ENCODE peak calls at places on chromosomes 3 and 15, in ten cellular contexts. M, W, B, L, O, G, E, Z, U and S are unnamed samples.

GRCh38 chr3:56323986-56324420 is 144.3 kb downstream of the ERC2 start:
- DNase-seq in U (no peak), B (no peak), L (peak; percentile 49), M (no peak), E (no peak), G (no peak), Z (no peak), W (peak; percentile 23), O (peak; percentile 44), S (no peak)

GRCh38 chr3:122468896-122469533 is 45.7 kb downstream of the KPNA1 start:
- DNase-seq in U (no peak), B (no peak), M (no peak), G (no peak), O (no peak), Z (no peak), W (no peak), E (no peak), L (no peak), S (no peak)

GRCh38 chr15:71251548-71252035 is 136.3 kb downstream of the THSD4 start:
- DNase-seq in L (no peak), E (no peak), B (no peak), U (no peak), O (peak; percentile 30), M (peak; percentile 68), Z (no peak), W (no peak), G (no peak), S (no peak)

GRCh38 chr3:154718058-154718457 is 288.1 kb upstream of the GPR149 start:
- DNase-seq in G (no peak), L (no peak), W (no peak), M (no peak), B (no peak), Z (no peak), E (no peak), O (no peak), U (no peak), S (no peak)

GRCh38 chr3:106850429-106850828 is 526.8 kb upstream of the CCDC54 start:
- DNase-seq in L (peak; percentile 76), B (no peak), O (no peak), E (no peak), G (no peak), Z (no peak), W (no peak), M (no peak), U (no peak), S (no peak)

GRCh38 chr3:131349946-131350347 is 31.6 kb upstream of the NUDT16 start:
- DNase-seq in U (no peak), Z (no peak), E (no peak), M (peak; percentile 42), L (peak; percentile 70), G (no peak), B (peak; percentile 57), W (peak; percentile 32), O (peak; percentile 23), S (no peak)

GRCh38 chr3:193040836-193041672 is 123.4 kb upstream of the MB21D2 start:
- DNase-seq in Z (no peak), U (no peak), E (no peak), M (peak; percentile 55), L (peak; percentile 60), B (peak; percentile 11), G (no peak), O (peak; percentile 72), W (peak; percentile 55), S (no peak)

GRCh38 chr15:101221858-101222257 is 30.0 kb downstream of the CHSY1 start:
- DNase-seq in U (no peak), E (no peak), W (no peak), O (no peak), M (no peak), B (no peak), G (no peak), Z (no peak), L (no peak), S (no peak)

GRCh38 chr15:66771351-66771650 is 69.3 kb downstream of the SMAD6 start:
- DNase-seq in M (no peak), W (no peak), O (peak; percentile 51), G (no peak), L (no peak), U (no peak), E (peak; percentile 46), Z (no peak), B (no peak), S (no peak)

GRCh38 chr15:37076543-37076942 is 23.8 kb downstream of the MEIS2 start:
- DNase-seq in E (no peak), Z (no peak), M (no peak), W (no peak), U (no peak), O (no peak), L (peak; percentile 78), B (no peak), G (no peak), S (no peak)

GRCh38 chr15:47812436-47813109 is 95.3 kb downstream of the SEMA6D start:
- DNase-seq in O (peak; percentile 32), G (no peak), M (peak; percentile 74), B (no peak), Z (no peak), E (no peak), U (no peak), L (peak; percentile 2), W (no peak), S (peak; percentile 88)

GRCh38 chr15:38843736-38844590 is 279.3 kb upstream of the RASGRP1 start:
- DNase-seq in U (no peak), E (no peak), M (no peak), G (no peak), W (no peak), L (peak; percentile 81), B (no peak), O (peak; percentile 26), Z (no peak), S (no peak)

GRCh38 chr3:32440481-32441350 is 49.1 kb downstream of the CMTM7 start:
- DNase-seq in U (peak; percentile 37), E (no peak), Z (no peak), L (no peak), O (no peak), B (no peak), M (no peak), G (no peak), W (no peak), S (no peak)

GRCh38 chr3:184749168-184749744 is 37.4 kb upstream of the MAGEF1 start:
- DNase-seq in Z (no peak), U (no peak), O (no peak), G (no peak), E (no peak), W (no peak), L (no peak), M (no peak), B (no peak), S (no peak)

GRCh38 chr3:184750684-184751083 is 38.8 kb upstream of the MAGEF1 start:
- DNase-seq in L (no peak), Z (peak; percentile 83), O (no peak), E (no peak), W (no peak), U (no peak), M (no peak), B (no peak), G (peak; percentile 82), S (no peak)

GRCh38 chr3:184746131-184747120 is 34.6 kb upstream of the MAGEF1 start:
- DNase-seq in M (no peak), Z (peak; percentile 23), G (no peak), B (no peak), L (no peak), W (no peak), E (no peak), U (no peak), O (no peak), S (peak; percentile 15)

GRCh38 chr3:184751204-184751809 is 39.4 kb upstream of the MAGEF1 start:
- DNase-seq in W (no peak), U (no peak), E (no peak), M (no peak), Z (peak; percentile 73), G (peak; percentile 77), B (no peak), O (no peak), L (no peak), S (no peak)

DNA sequence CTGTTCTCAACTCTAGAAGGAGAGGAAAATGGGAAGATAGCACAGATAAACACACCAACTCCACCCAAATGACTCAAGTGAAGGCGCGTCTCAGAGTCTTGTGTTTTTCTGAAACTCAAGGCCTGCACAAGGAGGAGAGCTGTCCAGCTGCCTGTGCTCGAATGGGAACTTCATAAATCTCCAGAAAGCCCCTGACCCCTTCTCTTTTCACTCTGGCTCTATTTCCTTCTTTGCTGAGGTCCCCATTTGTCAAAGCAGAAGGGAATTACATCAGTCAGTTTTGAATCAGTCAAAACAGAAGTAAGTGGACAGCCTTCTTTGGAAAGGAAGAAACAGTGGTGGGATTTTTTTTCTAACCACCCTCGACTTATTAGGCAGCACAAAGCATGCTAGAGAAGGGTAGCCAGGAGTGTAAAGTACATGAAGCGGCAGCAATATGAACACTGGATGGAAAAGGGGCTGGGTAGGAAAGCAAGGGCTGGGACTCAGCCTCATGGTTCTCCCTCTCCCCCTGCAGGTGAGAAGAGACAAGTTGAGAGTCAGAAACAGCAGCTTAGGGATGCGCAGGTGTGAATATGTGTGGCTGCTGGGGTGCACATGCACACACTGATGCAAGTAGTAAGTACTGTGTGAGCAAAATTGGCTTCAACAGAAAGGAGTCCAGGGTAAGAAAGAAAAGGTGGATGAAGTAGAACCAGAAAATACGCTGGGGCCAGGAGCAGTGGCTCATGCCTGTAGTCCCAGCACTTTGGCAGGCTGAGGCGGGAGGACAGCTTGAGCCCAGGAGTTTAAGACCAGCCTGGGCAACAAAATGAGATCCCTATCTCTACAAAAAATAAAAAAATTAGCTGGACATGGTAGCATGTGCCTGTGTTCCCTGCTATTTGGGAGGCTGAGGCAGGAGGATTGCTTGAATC is 36.6 kb upstream of the MAGEF1 start:
- DNase-seq in E (no peak), G (peak; percentile 59), B (no peak), U (no peak), W (peak; percentile 57), Z (peak; percentile 46), M (peak; percentile 38), L (peak; percentile 68), O (peak; percentile 70), S (no peak)
- TF ChIP-seq CTCF in E (peak; percentile 46), G (peak; percentile 49), B (no peak), U (no peak), W (peak; percentile 23), Z (no peak), M (peak; percentile 18), L (peak; percentile 32), O (peak; percentile 55), S (peak; percentile 81)

GRCh38 chr3:17292556-17292955 is 407.8 kb downstream of the PLCL2 start:
- DNase-seq in O (no peak), B (no peak), L (no peak), E (no peak), Z (no peak), W (no peak), U (no peak), M (no peak), G (no peak), S (no peak)
- H3K4me1 ChIP-seq in O (no peaks in the 10 kb centered on the region), B (no peaks in the 10 kb centered on the region), L (no peaks in the 10 kb centered on the region), E (no peaks in the 10 kb centered on the region), Z (no peaks in the 10 kb centered on the region), W (no peaks in the 10 kb centered on the region), U (no peaks in the 10 kb centered on the region), M (no peaks in the 10 kb centered on the region), G (peaks cover 5% of the 10 kb centered on the region), S (no peaks in the 10 kb centered on the region)

GRCh38 chr3:71225951-71226564 is 357.5 kb downstream of the FOXP1 start:
- DNase-seq in L (peak; percentile 38), Z (no peak), E (no peak), O (no peak), U (peak; percentile 70), M (no peak), W (no peak), B (peak; percentile 21), G (no peak), S (no peak)
- H3K27ac ChIP-seq in L (peak overlapping the region; percentile 97), Z (peak overlapping the region; percentile 74), E (peak overlapping the region; percentile 73), O (no peak overlapping the region), U (no peak overlapping the region), M (no peak overlapping the region), W (no peak overlapping the region), B (peak overlapping the region; percentile 65), G (no peak overlapping the region), S (no peak overlapping the region)

GRCh38 chr15:52678036-52678467 is 1.1 kb downstream of the ATOSA start:
- DNase-seq in L (peak; percentile 65), B (peak; percentile 70), U (no peak), Z (peak; percentile 51), E (peak; percentile 61), M (peak; percentile 67), W (peak; percentile 63), G (peak; percentile 83), O (peak; percentile 75), S (peak; percentile 69)
- TF ChIP-seq CTCF in L (peak; percentile 30), B (no peak), U (no peak), Z (no peak), E (no peak), M (peak; percentile 41), W (peak; percentile 23), G (no peak), O (peak; percentile 17), S (peak; percentile 70)